ENCODE peak calls at places on chromosomes 7 and 10, in six cellular contexts. One of them, this sample, is unnamed.

GRCh38 chr7:1210979-1211608 is 21.6 kb upstream of the UNCX start:
- DNase-seq in endothelial cell of umbilical vein: no peak
- DNase-seq in H54: no peak
- DNase-seq in NB4: no peak
- DNase-seq in body of pancreas: no peak
- DNase-seq in transverse colon: no peak
- DNase-seq in this sample: no peak

GRCh38 chr10:121926669-121927360 is 1.0 kb downstream of the ATE1 start:
- DNase-seq in endothelial cell of umbilical vein: peak
- DNase-seq in H54: no peak
- DNase-seq in NB4: peak
- DNase-seq in body of pancreas: no peak
- DNase-seq in transverse colon: no peak
- DNase-seq in this sample: no peak

GRCh38 chr7:45660201-45660900 is 86.2 kb downstream of the ADCY1 start:
- DNase-seq in endothelial cell of umbilical vein: no peak
- DNase-seq in H54: no peak
- DNase-seq in NB4: no peak
- DNase-seq in body of pancreas: no peak
- DNase-seq in transverse colon: no peak
- DNase-seq in this sample: peak

GRCh38 chr10:86661161-86662025 is 6.9 kb upstream of the LDB3 start:
- DNase-seq in endothelial cell of umbilical vein: no peak
- DNase-seq in H54: peak
- DNase-seq in NB4: no peak
- DNase-seq in body of pancreas: peak
- DNase-seq in transverse colon: no peak
- DNase-seq in this sample: no peak

GRCh38 chr7:138449580-138449979 is 10.5 kb upstream of the TRIM24 start:
- DNase-seq in endothelial cell of umbilical vein: no peak
- DNase-seq in H54: no peak
- DNase-seq in NB4: peak
- DNase-seq in body of pancreas: no peak
- DNase-seq in transverse colon: no peak
- DNase-seq in this sample: no peak

GRCh38 chr10:30759423-30759822 is 129.9 kb upstream of the LYZL2 start:
- DNase-seq in endothelial cell of umbilical vein: peak
- DNase-seq in H54: no peak
- DNase-seq in NB4: no peak
- DNase-seq in body of pancreas: no peak
- DNase-seq in transverse colon: no peak
- DNase-seq in this sample: no peak

GRCh38 chr7:150399861-150400778 is 21.0 kb downstream of the ZNF775 start:
- DNase-seq in endothelial cell of umbilical vein: no peak
- DNase-seq in H54: peak
- DNase-seq in NB4: no peak
- DNase-seq in body of pancreas: no peak
- DNase-seq in transverse colon: peak
- DNase-seq in this sample: no peak

GRCh38 chr10:30581779-30582380 is 47.7 kb downstream of the LYZL2 start:
- DNase-seq in endothelial cell of umbilical vein: peak
- DNase-seq in H54: peak
- DNase-seq in NB4: peak
- DNase-seq in body of pancreas: peak
- DNase-seq in transverse colon: peak
- DNase-seq in this sample: no peak

GRCh38 chr7:148975896-148976295 is 52.4 kb downstream of the PDIA4 start:
- DNase-seq in endothelial cell of umbilical vein: no peak
- DNase-seq in H54: no peak
- DNase-seq in NB4: no peak
- DNase-seq in body of pancreas: no peak
- DNase-seq in transverse colon: no peak
- DNase-seq in this sample: no peak

GRCh38 chr7:22319424-22320403 is 37.2 kb downstream of the RAPGEF5 start:
- DNase-seq in endothelial cell of umbilical vein: no peak
- DNase-seq in H54: no peak
- DNase-seq in NB4: no peak
- DNase-seq in body of pancreas: no peak
- DNase-seq in transverse colon: no peak
- DNase-seq in this sample: no peak

GRCh38 chr7:33186187-33186586 is 56.8 kb downstream of the BBS9 start:
- DNase-seq in endothelial cell of umbilical vein: no peak
- DNase-seq in H54: peak
- DNase-seq in NB4: no peak
- DNase-seq in body of pancreas: no peak
- DNase-seq in transverse colon: no peak
- DNase-seq in this sample: no peak

GRCh38 chr7:44981035-44981706 is 2.4 kb upstream of the MYO1G start:
- DNase-seq in endothelial cell of umbilical vein: no peak
- DNase-seq in H54: no peak
- DNase-seq in NB4: peak
- DNase-seq in body of pancreas: no peak
- DNase-seq in transverse colon: no peak
- DNase-seq in this sample: no peak

GRCh38 chr7:127250312-127251047 is 2.3 kb downstream of the GRM8 start:
- DNase-seq in endothelial cell of umbilical vein: no peak
- DNase-seq in H54: no peak
- DNase-seq in NB4: no peak
- DNase-seq in body of pancreas: no peak
- DNase-seq in transverse colon: no peak
- DNase-seq in this sample: no peak

GRCh38 chr10:60809157-60809556 is 30.9 kb downstream of the CDK1 start:
- DNase-seq in endothelial cell of umbilical vein: no peak
- DNase-seq in H54: no peak
- DNase-seq in NB4: peak
- DNase-seq in body of pancreas: no peak
- DNase-seq in transverse colon: no peak
- DNase-seq in this sample: no peak

GRCh38 chr7:1663243-1663642 is 6.8 kb upstream of the ELFN1 start:
- DNase-seq in endothelial cell of umbilical vein: no peak
- DNase-seq in H54: no peak
- DNase-seq in NB4: no peak
- DNase-seq in body of pancreas: no peak
- DNase-seq in transverse colon: no peak
- DNase-seq in this sample: no peak

GRCh38 chr10:73809061-73809818 is 2.2 kb downstream of the NDST2 start:
- DNase-seq in endothelial cell of umbilical vein: no peak
- DNase-seq in H54: no peak
- DNase-seq in NB4: no peak
- DNase-seq in body of pancreas: no peak
- DNase-seq in transverse colon: no peak
- DNase-seq in this sample: no peak

GRCh38 chr10:69657417-69657816 is 27.4 kb downstream of the FAM241B start:
- DNase-seq in endothelial cell of umbilical vein: no peak
- DNase-seq in H54: no peak
- DNase-seq in NB4: no peak
- DNase-seq in body of pancreas: no peak
- DNase-seq in transverse colon: no peak
- DNase-seq in this sample: no peak

GRCh38 chr10:92757066-92757716 is 67.4 kb downstream of the HHEX start:
- DNase-seq in endothelial cell of umbilical vein: peak
- DNase-seq in H54: peak
- DNase-seq in NB4: peak
- DNase-seq in body of pancreas: peak
- DNase-seq in transverse colon: peak
- DNase-seq in this sample: peak

GRCh38 chr7:18068745-18069144 is 41.1 kb upstream of the PRPS1L1 start:
- DNase-seq in endothelial cell of umbilical vein: no peak
- DNase-seq in H54: no peak
- DNase-seq in NB4: no peak
- DNase-seq in body of pancreas: no peak
- DNase-seq in transverse colon: no peak
- DNase-seq in this sample: no peak
- TF ChIP-seq POLR2A in endothelial cell of umbilical vein: no peak
- TF ChIP-seq POLR2A in H54: no peak
- TF ChIP-seq POLR2A in NB4: no peak
- TF ChIP-seq POLR2A in body of pancreas: no peak
- TF ChIP-seq POLR2A in transverse colon: no peak
- TF ChIP-seq POLR2A in this sample: no peak

GRCh38 chr7:112940314-112940732 is 146.3 kb downstream of the GPR85 start:
- DNase-seq in endothelial cell of umbilical vein: no peak
- DNase-seq in H54: no peak
- DNase-seq in NB4: no peak
- DNase-seq in body of pancreas: no peak
- DNase-seq in transverse colon: no peak
- DNase-seq in this sample: no peak
- TF ChIP-seq POLR2A in endothelial cell of umbilical vein: no peak
- TF ChIP-seq POLR2A in H54: no peak
- TF ChIP-seq POLR2A in NB4: no peak
- TF ChIP-seq POLR2A in body of pancreas: no peak
- TF ChIP-seq POLR2A in transverse colon: no peak
- TF ChIP-seq POLR2A in this sample: no peak

GRCh38 chr10:12349628-12350166 is 350 bp downstream of the CAMK1D start:
- DNase-seq in endothelial cell of umbilical vein: no peak
- DNase-seq in H54: no peak
- DNase-seq in NB4: no peak
- DNase-seq in body of pancreas: no peak
- DNase-seq in transverse colon: no peak
- DNase-seq in this sample: no peak

GRCh38 chr10:12350167-12350872 is 973 bp downstream of the CAMK1D start:
- DNase-seq in endothelial cell of umbilical vein: peak
- DNase-seq in H54: no peak
- DNase-seq in NB4: peak
- DNase-seq in body of pancreas: peak
- DNase-seq in transverse colon: peak
- DNase-seq in this sample: peak

GRCh38 chr10:12350925-12351324 is 1.6 kb downstream of the CAMK1D start:
- DNase-seq in endothelial cell of umbilical vein: no peak
- DNase-seq in H54: no peak
- DNase-seq in NB4: no peak
- DNase-seq in body of pancreas: no peak
- DNase-seq in transverse colon: no peak
- DNase-seq in this sample: no peak

GRCh38 chr10:12348341-12348869 is 942 bp upstream of the CAMK1D start:
- DNase-seq in endothelial cell of umbilical vein: no peak
- DNase-seq in H54: no peak
- DNase-seq in NB4: no peak
- DNase-seq in body of pancreas: peak
- DNase-seq in transverse colon: peak
- DNase-seq in this sample: no peak

GRCh38 chr10:12348870-12349627 is at the start of gene CAMK1D:
- DNase-seq in endothelial cell of umbilical vein: peak
- DNase-seq in H54: peak
- DNase-seq in NB4: peak
- DNase-seq in body of pancreas: peak
- DNase-seq in transverse colon: peak
- DNase-seq in this sample: peak
- TF ChIP-seq POLR2A in endothelial cell of umbilical vein: no peak
- TF ChIP-seq POLR2A in H54: peak
- TF ChIP-seq POLR2A in NB4: no peak
- TF ChIP-seq POLR2A in body of pancreas: peak
- TF ChIP-seq POLR2A in transverse colon: peak
- TF ChIP-seq POLR2A in this sample: peak

DNA sequence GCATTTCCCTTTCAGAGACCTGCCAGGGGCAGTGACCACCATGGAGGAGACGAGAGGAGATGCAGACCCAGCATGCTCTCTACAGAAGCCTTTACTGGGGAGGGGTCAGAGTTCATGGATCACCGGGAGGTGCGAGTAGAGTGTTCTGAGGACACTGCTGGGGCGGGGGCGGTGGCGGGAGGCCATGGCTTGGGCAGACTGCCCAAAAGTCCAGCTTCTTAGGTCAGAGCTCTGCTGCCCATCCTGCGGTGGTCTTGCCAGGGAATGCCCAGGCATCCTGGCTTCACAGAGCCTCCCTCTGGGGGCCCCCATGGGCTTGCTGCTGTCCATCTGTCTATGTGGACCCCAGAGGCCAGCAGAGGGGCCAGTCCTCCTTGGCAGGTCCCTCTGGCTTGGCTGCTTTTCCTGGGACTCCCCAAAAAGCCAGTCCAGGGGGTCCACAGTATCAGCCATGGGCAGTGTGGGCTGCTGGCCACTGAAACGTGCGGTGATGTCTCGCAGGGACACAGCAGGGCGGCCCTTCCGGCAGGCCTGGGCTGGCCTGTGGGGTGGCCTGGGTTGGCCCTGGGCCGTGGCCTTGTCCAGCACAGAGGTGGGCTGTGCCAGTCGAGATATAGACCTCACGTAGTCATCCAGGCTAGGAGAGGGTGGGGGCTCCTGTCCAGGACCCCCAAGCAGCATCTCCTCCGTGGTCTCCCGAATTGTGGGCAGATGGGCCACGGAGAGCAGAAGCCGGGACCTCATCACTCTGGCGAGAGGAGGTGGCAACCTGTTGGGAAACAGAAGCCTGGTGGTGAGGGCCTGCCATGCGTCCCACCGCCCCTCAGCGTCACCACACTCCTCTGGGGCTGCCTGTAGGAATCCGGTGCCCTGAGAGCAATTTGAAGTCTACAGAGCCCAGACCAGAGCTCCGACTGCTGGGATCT is 1.1 kb downstream of the DEPP1 start:
- DNase-seq in endothelial cell of umbilical vein: no peak
- DNase-seq in H54: no peak
- DNase-seq in NB4: no peak
- DNase-seq in body of pancreas: no peak
- DNase-seq in transverse colon: peak
- DNase-seq in this sample: no peak
- TF ChIP-seq POLR2A in endothelial cell of umbilical vein: no peak
- TF ChIP-seq POLR2A in H54: no peak
- TF ChIP-seq POLR2A in NB4: no peak
- TF ChIP-seq POLR2A in body of pancreas: no peak
- TF ChIP-seq POLR2A in transverse colon: no peak
- TF ChIP-seq POLR2A in this sample: no peak